ENCODE peak calls at places on chromosome 17, in four cellular contexts. One of them, this sample, is unnamed.

GRCh38 chr17:65438708-65439294 is 122.6 kb downstream of the AXIN2 start:
- DNase-seq in GM12878: no peak
- DNase-seq in H1: no peak
- DNase-seq in HepG2: peak; percentile 83
- DNase-seq in this sample: no peak

GRCh38 chr17:66755101-66755943 is 79.6 kb upstream of the CACNG5 start:
- DNase-seq in HepG2: no peak
- DNase-seq in H1: no peak
- DNase-seq in GM12878: no peak
- DNase-seq in this sample: no peak

GRCh38 chr17:29571883-29572681 is 3.6 kb downstream of the TP53I13 start:
- DNase-seq in H1: no peak
- DNase-seq in GM12878: no peak
- DNase-seq in HepG2: no peak
- DNase-seq in this sample: no peak

GRCh38 chr17:45143767-45144198 is 4.5 kb upstream of the HEXIM1 start:
- DNase-seq in HepG2: no peak
- DNase-seq in H1: no peak
- DNase-seq in GM12878: no peak
- DNase-seq in this sample: no peak

GRCh38 chr17:61007980-61008379 is 330.3 kb downstream of the BCAS3 start:
- DNase-seq in H1: no peak
- DNase-seq in GM12878: no peak
- DNase-seq in HepG2: no peak
- DNase-seq in this sample: no peak

GRCh38 chr17:78234261-78234865 is 2.9 kb downstream of the TMEM235 start:
- DNase-seq in H1: no peak
- DNase-seq in HepG2: no peak
- DNase-seq in GM12878: no peak
- DNase-seq in this sample: no peak

GRCh38 chr17:44119062-44119461 is 4.4 kb downstream of the HDAC5 start:
- DNase-seq in HepG2: no peak
- DNase-seq in GM12878: no peak
- DNase-seq in H1: no peak
- DNase-seq in this sample: no peak

GRCh38 chr17:39668141-39668924 is at the start of gene PNMT:
- DNase-seq in H1: peak; percentile 87
- DNase-seq in GM12878: no peak
- DNase-seq in HepG2: peak; percentile 56
- DNase-seq in this sample: no peak

GRCh38 chr17:74442670-74443515 is 11.0 kb downstream of the GPRC5C start:
- DNase-seq in HepG2: peak; percentile 95
- DNase-seq in H1: peak; percentile 69
- DNase-seq in GM12878: no peak
- DNase-seq in this sample: no peak

GRCh38 chr17:73187203-73187769 is 5.6 kb upstream of the COG1 start:
- DNase-seq in HepG2: peak; percentile 98
- DNase-seq in H1: no peak
- DNase-seq in GM12878: no peak
- DNase-seq in this sample: no peak

GRCh38 chr17:13601776-13602551 is at the start of gene HS3ST3A1:
- DNase-seq in H1: peak; percentile 89
- DNase-seq in GM12878: no peak
- DNase-seq in HepG2: no peak
- DNase-seq in this sample: peak; percentile 68

GRCh38 chr17:42142371-42142896 is 12.4 kb downstream of the RAB5C start:
- DNase-seq in H1: no peak
- DNase-seq in GM12878: no peak
- DNase-seq in HepG2: no peak
- DNase-seq in this sample: no peak

GRCh38 chr17:79779088-79779529 is 1.2 kb downstream of the CBX2 start:
- DNase-seq in HepG2: no peak
- DNase-seq in GM12878: no peak
- DNase-seq in H1: no peak
- DNase-seq in this sample: no peak
- H3K4me3 ChIP-seq in HepG2: peak overlapping the region; percentile 84
- H3K4me3 ChIP-seq in GM12878: peak overlapping the region; percentile 75
- H3K4me3 ChIP-seq in H1: peak overlapping the region; percentile 55
- H3K4me3 ChIP-seq in this sample: peak overlapping the region; percentile 78

GRCh38 chr17:10803830-10804498 is at the start of gene TMEM238L:
- DNase-seq in H1: no peak
- DNase-seq in HepG2: no peak
- DNase-seq in GM12878: no peak
- DNase-seq in this sample: no peak

GRCh38 chr17:10802487-10803284 is 1.2 kb downstream of the TMEM238L start:
- DNase-seq in GM12878: no peak
- DNase-seq in H1: no peak
- DNase-seq in HepG2: no peak
- DNase-seq in this sample: no peak

GRCh38 chr17:10805911-10806310 is 2.0 kb upstream of the TMEM238L start:
- DNase-seq in H1: no peak
- DNase-seq in GM12878: no peak
- DNase-seq in HepG2: no peak
- DNase-seq in this sample: no peak

GRCh38 chr17:10803350-10803749 is 549 bp downstream of the TMEM238L start:
- DNase-seq in HepG2: no peak
- DNase-seq in GM12878: no peak
- DNase-seq in H1: no peak
- DNase-seq in this sample: no peak

GRCh38 chr17:10804546-10804945 is 647 bp upstream of the TMEM238L start:
- DNase-seq in H1: no peak
- DNase-seq in GM12878: no peak
- DNase-seq in HepG2: no peak
- DNase-seq in this sample: no peak
- TF ChIP-seq SUZ12 in H1: no peak
- TF ChIP-seq SUZ12 in GM12878: no peak
- TF ChIP-seq SUZ12 in HepG2: no peak
- TF ChIP-seq SUZ12 in this sample: no peak

GRCh38 chr17:57370051-57370581 is 113.8 kb downstream of the MSI2 start:
- DNase-seq in HepG2: peak; percentile 94
- DNase-seq in H1: no peak
- DNase-seq in GM12878: no peak
- DNase-seq in this sample: no peak
- H3K4me3 ChIP-seq in HepG2: peak overlapping the region; percentile 2
- H3K4me3 ChIP-seq in H1: no peak overlapping the region
- H3K4me3 ChIP-seq in GM12878: no peak overlapping the region
- H3K4me3 ChIP-seq in this sample: no peak overlapping the region

GRCh38 chr17:8894673-8895578 is 27.5 kb upstream of the PIK3R6 start:
- DNase-seq in H1: peak; percentile 74
- DNase-seq in GM12878: peak; percentile 65
- DNase-seq in HepG2: peak; percentile 52
- DNase-seq in this sample: peak; percentile 48
- TF ChIP-seq SUZ12 in H1: no peak
- TF ChIP-seq SUZ12 in GM12878: no peak
- TF ChIP-seq SUZ12 in HepG2: no peak
- TF ChIP-seq SUZ12 in this sample: no peak

GRCh38 chr17:48558057-48558456 is 13.1 kb upstream of the HOXB2 start:
- DNase-seq in HepG2: no peak
- DNase-seq in H1: no peak
- DNase-seq in GM12878: no peak
- DNase-seq in this sample: no peak
- H3K4me3 ChIP-seq in HepG2: no peak overlapping the region
- H3K4me3 ChIP-seq in H1: no peak overlapping the region
- H3K4me3 ChIP-seq in GM12878: no peak overlapping the region
- H3K4me3 ChIP-seq in this sample: no peak overlapping the region

GRCh38 chr17:15274017-15274416 is 8.9 kb upstream of the PMP22 start:
- DNase-seq in H1: no peak
- DNase-seq in GM12878: no peak
- DNase-seq in HepG2: no peak
- DNase-seq in this sample: no peak

GRCh38 chr17:15271731-15272130 is 6.6 kb upstream of the PMP22 start:
- DNase-seq in HepG2: no peak
- DNase-seq in GM12878: no peak
- DNase-seq in H1: no peak
- DNase-seq in this sample: no peak

GRCh38 chr17:15270628-15271381 is 5.7 kb upstream of the PMP22 start:
- DNase-seq in H1: no peak
- DNase-seq in GM12878: no peak
- DNase-seq in HepG2: no peak
- DNase-seq in this sample: no peak

GRCh38 chr17:15269690-15270089 is 4.6 kb upstream of the PMP22 start:
- DNase-seq in GM12878: no peak
- DNase-seq in HepG2: no peak
- DNase-seq in H1: no peak
- DNase-seq in this sample: no peak

GRCh38 chr17:15273141-15273793 is 8.1 kb upstream of the PMP22 start:
- DNase-seq in HepG2: no peak
- DNase-seq in GM12878: no peak
- DNase-seq in H1: no peak
- DNase-seq in this sample: no peak
- TF ChIP-seq SUZ12 in HepG2: no peak
- TF ChIP-seq SUZ12 in GM12878: no peak
- TF ChIP-seq SUZ12 in H1: no peak
- TF ChIP-seq SUZ12 in this sample: no peak

GRCh38 chr17:34979650-34980352 is 511 bp upstream of the LIG3 start:
- DNase-seq in HepG2: peak; percentile 15
- DNase-seq in H1: no peak
- DNase-seq in GM12878: no peak
- DNase-seq in this sample: no peak
- H3K4me3 ChIP-seq in HepG2: peak overlapping the region; percentile 86
- H3K4me3 ChIP-seq in H1: peak overlapping the region; percentile 73
- H3K4me3 ChIP-seq in GM12878: peak overlapping the region; percentile 89
- H3K4me3 ChIP-seq in this sample: peak overlapping the region; percentile 77

GRCh38 chr17:75482098-75482943 is 25.9 kb downstream of the TMEM94 start:
- DNase-seq in H1: no peak
- DNase-seq in HepG2: no peak
- DNase-seq in GM12878: no peak
- DNase-seq in this sample: no peak

GRCh38 chr17:75480281-75480680 is 23.8 kb downstream of the TMEM94 start:
- DNase-seq in HepG2: no peak
- DNase-seq in H1: no peak
- DNase-seq in GM12878: no peak
- DNase-seq in this sample: no peak

GRCh38 chr17:75478508-75478907 is 22.1 kb downstream of the TMEM94 start:
- DNase-seq in GM12878: no peak
- DNase-seq in H1: no peak
- DNase-seq in HepG2: no peak
- DNase-seq in this sample: no peak

GRCh38 chr17:75477493-75477862 is 21.0 kb downstream of the TMEM94 start:
- DNase-seq in GM12878: no peak
- DNase-seq in H1: no peak
- DNase-seq in HepG2: no peak
- DNase-seq in this sample: no peak

GRCh38 chr17:75481194-75482059 is 25.0 kb downstream of the TMEM94 start:
- DNase-seq in HepG2: no peak
- DNase-seq in H1: no peak
- DNase-seq in GM12878: no peak
- DNase-seq in this sample: no peak
- TF ChIP-seq SUZ12 in HepG2: no peak
- TF ChIP-seq SUZ12 in H1: no peak
- TF ChIP-seq SUZ12 in GM12878: no peak
- TF ChIP-seq SUZ12 in this sample: no peak

This sample was measured in NT2/D1.